ENCODE peak calls at places on chromosomes 16 and 17, in six cellular contexts. N, M, L, O, V and Q are unnamed samples. For H3K9me3, the result is how much of the 10 kb centered on the place peaks cover.

GRCh38 chr17:1485311-1485747 is 7.2 kb downstream of the MYO1C start:
- DNase-seq in M (no peak), V (peak), N (peak), L (peak), O (peak), Q (peak)

GRCh38 chr17:75641343-75641742 is 8.1 kb downstream of the SMIM5 start:
- DNase-seq in O (no peak), M (no peak), N (no peak), V (no peak), L (no peak), Q (no peak)

GRCh38 chr17:60392845-60393702 is 1.1 kb upstream of the USP32 start:
- DNase-seq in M (peak), N (no peak), O (peak), V (peak), L (peak), Q (no peak)

GRCh38 chr16:6377956-6378355 is 954.7 kb upstream of the RBFOX1 start:
- DNase-seq in O (no peak), M (no peak), L (no peak), V (no peak), N (no peak), Q (no peak)

GRCh38 chr16:129075-129474 is 9.4 kb downstream of the NPRL3 start:
- DNase-seq in V (no peak), O (no peak), M (no peak), N (no peak), L (no peak), Q (no peak)

GRCh38 chr16:14418795-14419225 is 211.2 kb downstream of the PARN start:
- DNase-seq in M (no peak), L (no peak), N (no peak), V (no peak), O (no peak), Q (no peak)

GRCh38 chr17:50322271-50322670 is 23.7 kb upstream of the XYLT2 start:
- DNase-seq in V (no peak), N (no peak), M (no peak), L (no peak), O (no peak), Q (no peak)

GRCh38 chr17:7557825-7558543 is 566 bp upstream of the TNFSF13 start:
- DNase-seq in L (peak), N (no peak), O (peak), M (peak), V (peak), Q (no peak)

GRCh38 chr16:29678691-29679267 is at the start of gene QPRT:
- DNase-seq in N (no peak), M (peak), O (peak), V (peak), L (peak), Q (no peak)

GRCh38 chr17:41618341-41619161 is 5.8 kb downstream of the KRT17 start:
- DNase-seq in O (no peak), L (peak), N (no peak), V (no peak), M (no peak), Q (no peak)

GRCh38 chr17:46106966-46107644 is 86.1 kb downstream of the KANSL1 start:
- DNase-seq in N (no peak), M (no peak), L (no peak), V (no peak), O (no peak), Q (no peak)

DNA sequence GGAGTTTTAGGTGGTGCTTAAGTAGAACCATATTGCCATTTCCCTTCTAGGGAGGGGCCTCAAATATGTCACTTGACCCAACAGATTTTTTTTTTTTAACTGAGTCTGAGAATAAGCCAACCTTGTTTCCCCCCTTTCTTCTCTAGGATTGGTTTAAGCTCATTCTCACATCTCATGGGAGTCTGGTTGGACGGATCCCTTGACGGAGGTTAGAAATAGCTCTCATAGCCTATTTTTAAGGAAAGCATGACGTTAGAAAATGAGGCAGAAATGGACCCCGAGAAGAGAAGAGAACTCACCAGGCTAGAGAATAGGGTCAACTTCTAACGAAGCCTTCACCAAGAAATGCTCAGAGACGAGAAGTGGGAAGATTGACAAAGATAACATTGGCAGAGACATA is 95.1 kb upstream of the ZFHX3 start:
- DNase-seq in M (no peak), V (no peak), N (no peak), L (no peak), O (no peak), Q (no peak)
- H3K9me3 ChIP-seq in M (under half), V (under half), N (under half), L (under half), O (under half), Q (under half)

GRCh38 chr16:3321802-3322201 is 16.5 kb downstream of the ZNF75A start:
- DNase-seq in V (no peak), L (no peak), O (no peak), M (no peak), N (no peak), Q (no peak)

GRCh38 chr16:3311496-3311895 is 6.2 kb downstream of the ZNF75A start:
- DNase-seq in N (no peak), M (no peak), O (no peak), V (no peak), L (no peak), Q (no peak)

DNA sequence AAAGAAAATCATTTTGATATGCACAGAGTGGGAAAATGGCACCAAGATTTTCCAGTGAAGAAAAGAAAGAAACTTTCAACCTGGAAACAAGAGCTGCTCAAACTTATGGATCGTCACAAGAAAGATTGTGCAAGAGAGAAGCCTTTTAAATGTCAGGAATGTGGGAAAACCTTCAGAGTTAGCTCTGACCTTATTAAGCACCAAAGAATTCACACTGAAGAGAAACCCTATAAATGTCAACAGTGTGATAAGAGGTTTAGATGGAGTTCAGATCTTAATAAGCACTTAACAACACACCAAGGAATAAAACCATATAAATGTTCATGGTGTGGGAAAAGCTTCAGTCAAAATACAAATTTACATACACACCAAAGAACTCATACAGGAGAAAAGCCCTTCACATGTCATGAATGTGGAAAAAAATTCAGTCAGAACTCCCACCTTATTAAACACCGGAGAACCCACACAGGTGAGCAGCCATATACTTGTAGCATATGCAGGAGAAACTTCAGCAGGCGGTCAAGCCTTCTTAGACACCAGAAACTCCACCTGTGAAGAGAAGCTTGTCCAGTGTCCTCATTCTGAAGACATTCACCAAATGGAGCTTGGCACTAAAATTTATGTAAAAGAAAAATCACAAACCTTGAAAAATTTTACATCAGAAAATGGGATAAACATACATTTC is 12.2 kb downstream of the ZNF75A start:
- DNase-seq in N (no peak), V (no peak), L (no peak), O (no peak), M (no peak), Q (no peak)
- H3K9me3 ChIP-seq in N (half or more), V (under half), L (half or more), O (under half), M (under half), Q (half or more)

DNA sequence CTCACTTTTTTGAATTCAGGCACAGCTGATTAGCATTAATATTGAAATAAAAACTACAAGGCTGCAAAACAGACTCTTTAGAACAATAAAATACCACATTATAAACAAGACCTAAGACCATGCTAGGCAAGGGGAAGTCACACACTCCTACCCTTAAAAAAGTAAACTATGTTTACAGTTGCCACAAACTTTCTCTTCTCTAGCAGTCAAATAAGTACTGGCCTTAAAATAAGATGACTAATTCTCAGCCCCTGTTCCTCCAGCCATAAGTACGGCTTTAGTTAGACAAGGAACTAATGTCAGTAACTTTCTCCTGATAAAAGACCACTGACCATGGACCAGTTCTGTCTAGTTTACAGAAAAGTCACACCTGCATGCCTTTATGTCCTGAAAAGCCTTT is 19.5 kb upstream of the CPHXL start:
- DNase-seq in V (no peak), M (no peak), O (no peak), N (no peak), L (no peak), Q (no peak)
- H3K9me3 ChIP-seq in V (under half), M (under half), O (under half), N (under half), L (under half), Q (under half)

GRCh38 chr16:35314298-35314697 is 1854.9 kb downstream of the TP53TG3F start:
- DNase-seq in M (no peak), N (no peak), V (no peak), O (no peak), L (no peak), Q (no peak)
- H3K9me3 ChIP-seq in M (under half), N (under half), V (under half), O (under half), L (under half), Q (under half)

GRCh38 chr17:16623282-16623681 is 30.4 kb downstream of the ZNF624 start:
- DNase-seq in L (no peak), N (no peak), V (no peak), O (peak), M (no peak), Q (no peak)
- H3K9me3 ChIP-seq in L (under half), N (half or more), V (under half), O (half or more), M (under half), Q (under half)

GRCh38 chr17:22692801-22693171 is 1000.5 kb downstream of the KCNJ18 start:
- DNase-seq in V (no peak), L (no peak), N (no peak), M (no peak), O (no peak), Q (no peak)
- H3K9me3 ChIP-seq in V (under half), L (under half), N (under half), M (under half), O (under half), Q (under half)

DNA sequence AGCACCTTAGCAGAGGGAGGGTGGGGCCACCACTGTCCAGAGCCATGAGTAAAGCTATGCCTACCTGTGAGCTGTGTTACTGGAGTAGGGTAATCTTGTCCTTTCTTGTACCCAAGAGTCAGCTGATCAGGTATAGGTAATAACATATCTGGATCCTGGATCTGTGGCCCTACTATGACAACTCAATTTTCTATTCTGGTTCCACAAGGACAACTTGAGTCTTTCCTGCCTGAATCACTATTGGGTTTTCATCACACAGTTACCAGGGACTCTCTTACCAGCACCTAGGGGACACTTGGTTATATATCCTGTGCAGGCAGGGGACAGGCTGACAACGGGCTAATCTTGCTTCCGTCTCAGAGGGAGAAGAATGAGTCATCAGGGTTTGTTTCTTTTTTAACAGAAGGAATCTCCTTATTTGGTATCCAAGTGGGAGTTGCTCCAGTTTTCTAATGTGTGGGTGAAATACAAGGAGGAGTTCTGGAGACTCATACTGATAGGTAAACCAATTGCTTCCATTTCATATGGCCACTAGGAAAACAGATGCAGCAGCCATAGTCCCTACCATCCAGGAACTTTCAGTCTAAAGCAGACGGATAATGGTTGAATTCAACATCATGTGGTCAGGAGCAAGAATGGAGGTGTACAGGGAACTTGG is 6.8 kb downstream of the ZNF267 start:
- DNase-seq in L (no peak), N (no peak), M (peak), O (no peak), V (no peak), Q (no peak)
- H3K9me3 ChIP-seq in L (under half), N (under half), M (under half), O (under half), V (under half), Q (under half)